ENCODE peak calls at places on chromosome 18, in ten cellular contexts. K is IMR-90; Y is progenitor cell of endocrine pancreas; R is endothelial cell of umbilical vein; S is cardiac fibroblast; Q is CD8-positive, alpha-beta T cell; A is heart right ventricle; U is GM12878; D is foreskin fibroblast; L is A549. I is an unnamed sample.

GRCh38 chr18:48621815-48622555 is 83.2 kb downstream of the CTIF start:
- DNase-seq in A (no peak), D (no peak), R (no peak), K (peak; percentile 29), Y (no peak), S (no peak), L (no peak), U (no peak), Q (no peak), I (no peak)

GRCh38 chr18:63949068-63949737 is at the start of gene HMSD:
- DNase-seq in R (peak; percentile 17), Y (peak; percentile 49), Q (peak; percentile 24), K (no peak), L (peak; percentile 40), A (no peak), S (peak; percentile 42), D (peak; percentile 58), U (peak; percentile 57), I (peak; percentile 55)

GRCh38 chr18:58813090-58813489 is 51.6 kb upstream of the ZNF532 start:
- DNase-seq in L (no peak), R (no peak), D (no peak), Q (no peak), S (no peak), Y (no peak), A (no peak), U (no peak), K (no peak), I (no peak)

GRCh38 chr18:39485696-39486095 is 1920.1 kb upstream of the CELF4 start:
- DNase-seq in Y (no peak), Q (no peak), K (peak; percentile 9), A (no peak), D (no peak), R (no peak), L (no peak), S (peak; percentile 1), U (no peak), I (peak; percentile 17)

GRCh38 chr18:59142274-59142673 is 2.6 kb downstream of the SEC11C start:
- DNase-seq in D (no peak), Y (no peak), R (no peak), A (no peak), U (peak; percentile 44), Q (no peak), S (no peak), L (no peak), K (no peak), I (no peak)

GRCh38 chr18:36155960-36156757 is 26.5 kb downstream of the ELP2 start:
- DNase-seq in U (no peak), Q (no peak), D (peak; percentile 74), S (peak; percentile 14), R (no peak), A (no peak), K (peak; percentile 70), Y (no peak), L (no peak), I (no peak)

GRCh38 chr18:58670561-58671121 is 624 bp upstream of the MALT1 start:
- DNase-seq in L (peak; percentile 8), R (no peak), S (no peak), D (no peak), Y (no peak), A (no peak), K (peak; percentile 31), Q (no peak), U (no peak), I (no peak)

GRCh38 chr18:22088976-22089375 is 80.4 kb upstream of the GATA6 start:
- DNase-seq in Y (no peak), A (peak; percentile 30), Q (no peak), R (no peak), L (no peak), U (no peak), S (no peak), K (no peak), D (no peak), I (no peak)

GRCh38 chr18:32201936-32202335 is 12.1 kb downstream of the MEP1B start:
- DNase-seq in L (no peak), K (no peak), S (no peak), Q (no peak), A (no peak), R (no peak), Y (no peak), D (no peak), U (no peak), I (no peak)

GRCh38 chr18:70513502-70514171 is 224.8 kb downstream of the SOCS6 start:
- DNase-seq in A (no peak), S (no peak), K (no peak), Y (no peak), U (no peak), R (no peak), Q (no peak), D (no peak), L (no peak), I (no peak)

GRCh38 chr18:13300029-13300428 is 81.5 kb downstream of the LDLRAD4 start:
- DNase-seq in R (no peak), Y (no peak), K (no peak), U (no peak), Q (no peak), D (no peak), L (no peak), A (no peak), S (no peak), I (no peak)

GRCh38 chr18:61554117-61554776 is 221.0 kb downstream of the CDH20 start:
- DNase-seq in S (no peak), K (no peak), R (no peak), A (no peak), D (no peak), U (no peak), Y (no peak), Q (peak; percentile 4), L (no peak), I (no peak)

GRCh38 chr18:22977847-22978701 is 44.9 kb downstream of the RBBP8 start:
- DNase-seq in S (peak; percentile 85), Y (no peak), K (peak; percentile 89), A (no peak), U (no peak), D (peak; percentile 76), R (peak; percentile 91), L (peak; percentile 43), Q (no peak), I (peak; percentile 87)

GRCh38 chr18:54945726-54946125 is 13.5 kb downstream of the CCDC68 start:
- DNase-seq in D (no peak), U (no peak), L (no peak), Y (no peak), S (no peak), R (no peak), A (no peak), Q (no peak), K (no peak), I (peak; percentile 17)

GRCh38 chr18:42689310-42689709 is 426.2 kb downstream of the RIT2 start:
- DNase-seq in R (no peak), A (no peak), U (no peak), Y (no peak), D (no peak), K (no peak), L (no peak), Q (no peak), S (no peak), I (no peak)
- TF ChIP-seq CTCF in R (no peak), A (no peak), U (no peak), Y (no peak), D (no peak), K (no peak), L (no peak), Q (no peak), S (no peak), I (no peak)

GRCh38 chr18:46408334-46408987 is 248.6 kb downstream of the LOXHD1 start:
- DNase-seq in R (no peak), Y (no peak), L (peak; percentile 20), A (no peak), D (no peak), K (no peak), Q (no peak), S (no peak), U (no peak), I (peak; percentile 9)
- TF ChIP-seq CTCF in R (no peak), Y (peak; percentile 19), L (no peak), A (no peak), D (no peak), K (no peak), Q (no peak), S (no peak), U (no peak), I (peak; percentile 35)

DNA sequence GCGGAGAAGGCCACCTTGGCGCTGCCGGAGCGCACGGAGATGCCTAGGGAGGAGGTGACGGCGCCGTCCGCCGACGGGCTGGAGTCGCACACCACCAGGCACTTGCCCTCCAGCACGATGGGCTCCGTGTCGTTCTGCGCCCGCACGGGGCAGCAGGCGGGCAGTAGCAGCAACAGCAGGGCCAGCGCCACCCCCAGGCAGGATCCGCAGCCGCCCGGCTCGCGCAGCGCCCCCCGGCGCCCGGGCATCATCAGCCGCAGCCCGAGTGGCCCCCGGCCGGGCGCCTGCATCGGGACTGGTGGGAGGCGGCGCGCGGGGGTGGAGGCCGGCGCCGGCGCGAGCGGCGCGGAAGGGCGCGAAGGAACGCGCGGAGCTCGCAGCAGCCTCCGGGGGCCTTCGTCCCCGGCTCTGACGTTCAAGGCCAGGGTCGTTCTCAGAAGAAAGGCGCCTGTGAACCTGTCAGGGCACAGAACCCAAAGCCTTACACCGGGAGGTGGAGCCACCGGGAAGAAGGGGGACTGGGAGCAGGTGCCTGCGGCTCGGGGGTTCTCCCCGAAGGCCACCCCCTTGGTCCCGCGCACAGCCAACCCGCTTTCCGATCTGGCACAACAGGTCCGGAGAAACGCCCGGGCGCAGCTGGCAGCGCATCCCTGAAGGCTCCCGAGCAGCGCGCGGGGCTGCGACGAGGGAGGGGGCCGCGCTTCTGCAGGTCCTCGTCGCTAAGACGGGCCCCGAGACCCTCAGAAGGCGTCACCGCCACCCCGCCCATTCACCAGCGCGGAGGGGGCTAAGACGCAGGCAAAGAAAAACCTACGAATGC is 2.1 kb downstream of the CBLN2 start:
- DNase-seq in Y (peak; percentile 21), K (no peak), D (peak; percentile 17), L (no peak), S (no peak), A (no peak), U (no peak), Q (no peak), R (no peak), I (no peak)
- TF ChIP-seq CTCF in Y (peak; percentile 56), K (no peak), D (no peak), L (no peak), S (no peak), A (no peak), U (no peak), Q (no peak), R (peak; percentile 13), I (no peak)

GRCh38 chr18:8006979-8007378 is 439.9 kb downstream of the PTPRM start:
- DNase-seq in Y (no peak), L (no peak), S (no peak), Q (no peak), D (no peak), K (no peak), A (no peak), U (no peak), R (no peak), I (no peak)

DNA sequence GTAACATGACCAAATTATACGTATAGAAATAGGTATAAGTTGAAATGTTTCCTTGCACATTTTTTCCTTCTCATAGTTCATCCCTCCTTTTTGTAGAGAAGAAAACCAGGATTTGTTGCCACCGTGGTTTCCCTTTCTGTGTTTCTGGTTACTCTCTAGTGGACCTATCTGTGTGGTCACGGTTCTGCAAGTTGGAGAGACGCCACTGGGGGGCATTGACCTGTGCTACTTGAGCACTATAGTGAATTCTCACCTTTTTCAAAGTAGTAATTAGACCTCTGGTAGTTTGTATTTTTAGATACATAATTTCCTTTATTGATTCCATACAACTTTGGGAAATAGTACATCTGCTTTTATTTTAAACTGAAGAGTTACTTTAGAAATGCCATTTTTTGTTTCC is 444.8 kb downstream of the PTPRM start:
- DNase-seq in D (no peak), A (no peak), L (no peak), Q (no peak), R (no peak), Y (no peak), U (no peak), K (no peak), S (no peak), I (no peak)
- TF ChIP-seq CTCF in D (no peak), A (no peak), L (no peak), Q (no peak), R (no peak), Y (peak; percentile 30), U (no peak), K (no peak), S (no peak), I (no peak)

I was measured in choroid plexus epithelial cell.